ENCODE peak calls at places on chromosomes 2 and 18, in four cellular contexts. V is K562, M is HL-60, L is GM12878. S is an unnamed sample.
A peak's percentile ranks its signal among the peaks of the same experiment; 100 is the strongest.

GRCh38 chr2:147844691-147845607 is at the start of gene ACVR2A:
- DNase-seq in V (peak; percentile 23), M (no peak), L (peak; percentile 57), S (peak; percentile 19)

GRCh38 chr2:190469770-190470169 is 61.6 kb downstream of the MFSD6 start:
- DNase-seq in V (peak; percentile 35), M (peak; percentile 1), L (no peak), S (no peak)

GRCh38 chr2:100823665-100824438 is 3.9 kb downstream of the NPAS2 start:
- DNase-seq in V (no peak), M (no peak), L (no peak), S (no peak)

GRCh38 chr2:216108310-216108966 is 710 bp upstream of the XRCC5 start:
- DNase-seq in V (no peak), M (no peak), L (no peak), S (no peak)

GRCh38 chr2:31331156-31331555 is 83.4 kb downstream of the XDH start:
- DNase-seq in V (no peak), M (no peak), L (no peak), S (no peak)

GRCh38 chr2:239360421-239361310 is 40.2 kb downstream of the HDAC4 start:
- DNase-seq in V (peak; percentile 37), M (no peak), L (no peak), S (no peak)

GRCh38 chr2:157830696-157831570 is 45.2 kb downstream of the ACVR1 start:
- DNase-seq in V (no peak), M (no peak), L (no peak), S (no peak)

GRCh38 chr2:105754011-105754410 is 9.3 kb downstream of the NCK2 start:
- DNase-seq in V (no peak), M (no peak), L (no peak), S (no peak)

GRCh38 chr2:55961318-55961911 is 37.8 kb upstream of the EFEMP1 start:
- DNase-seq in V (peak; percentile 39), M (no peak), L (no peak), S (peak; percentile 2)

GRCh38 chr2:234494361-234495075 is 2.4 kb downstream of the ARL4C start:
- DNase-seq in V (no peak), M (no peak), L (no peak), S (no peak)

GRCh38 chr2:37283207-37283606 is 41.4 kb downstream of the PRKD3 start:
- DNase-seq in V (no peak), M (no peak), L (no peak), S (no peak)

GRCh38 chr18:76463358-76463757 is 31.7 kb downstream of the ZNF516 start:
- DNase-seq in V (no peak), M (no peak), L (no peak), S (no peak)

GRCh38 chr2:12804141-12804857 is 87.6 kb downstream of the TRIB2 start:
- DNase-seq in V (no peak), M (no peak), L (no peak), S (no peak)

GRCh38 chr2:174138161-174138560 is 110.2 kb downstream of the OLA1 start:
- DNase-seq in V (peak; percentile 41), M (no peak), L (no peak), S (no peak)

GRCh38 chr2:206328979-206329378 is 54.5 kb downstream of the ZDBF2 start:
- DNase-seq in V (no peak), M (no peak), L (no peak), S (no peak)

GRCh38 chr2:241908686-241909420 is 39.3 kb downstream of the RTP5 start:
- DNase-seq in V (no peak), M (no peak), L (no peak), S (no peak)

GRCh38 chr18:3148930-3149535 is 70.7 kb downstream of the MYOM1 start:
- DNase-seq in V (no peak), M (no peak), L (no peak), S (no peak)

GRCh38 chr2:39124770-39125075 is 3.9 kb upstream of the SOS1 start:
- DNase-seq in V (no peak), M (no peak), L (no peak), S (no peak)

GRCh38 chr2:41763091-41763490 is 284.7 kb upstream of the PKDCC start:
- DNase-seq in V (no peak), M (no peak), L (no peak), S (no peak)

GRCh38 chr18:35127201-35127600 is 86.0 kb downstream of the MAPRE2 start:
- DNase-seq in V (peak; percentile 35), M (no peak), L (no peak), S (no peak)

GRCh38 chr2:725464-725863 is 48.3 kb upstream of the TMEM18 start:
- DNase-seq in V (no peak), M (no peak), L (no peak), S (no peak)

GRCh38 chr2:240624011-240624949 is 1.0 kb upstream of the GPR35 start:
- DNase-seq in V (no peak), M (peak; percentile 78), L (no peak), S (no peak)

GRCh38 chr2:227509824-227510619 is 38.1 kb downstream of the AGFG1 start:
- DNase-seq in V (no peak), M (no peak), L (no peak), S (no peak)

GRCh38 chr2:61282104-61282590 is 120.2 kb downstream of the C2orf74 start:
- DNase-seq in V (no peak), M (no peak), L (no peak), S (no peak)

GRCh38 chr2:72988726-72989273 is 71.5 kb downstream of the EMX1 start:
- DNase-seq in V (no peak), M (no peak), L (no peak), S (no peak)

DNA sequence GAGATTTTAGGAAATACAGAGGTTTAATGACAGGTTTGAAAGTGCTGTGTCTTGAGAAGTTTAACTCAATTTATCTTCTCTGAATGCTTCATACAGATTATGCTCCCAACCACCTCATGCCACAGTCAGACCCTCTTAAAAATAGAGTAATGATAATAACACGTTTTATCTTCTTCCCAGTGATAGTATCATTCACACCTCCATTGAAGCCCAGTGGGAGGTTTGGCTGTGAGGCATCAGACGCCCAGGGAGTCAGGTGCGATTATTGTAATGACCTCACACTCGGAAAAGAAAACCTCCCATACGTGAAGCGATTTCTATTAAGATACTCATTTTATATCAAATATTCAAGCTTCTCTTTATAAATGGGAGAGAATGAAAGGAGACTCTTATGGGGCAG is 366.3 kb downstream of the SETBP1 start:
- DNase-seq in V (no peak), M (no peak), L (no peak), S (no peak)
- TF ChIP-seq SPI1 in V (no peak), M (no peak), L (no peak), S (no peak)

GRCh38 chr2:96734899-96735585 is 4.8 kb downstream of the LMAN2L start:
- DNase-seq in V (no peak), M (no peak), L (no peak), S (no peak)

GRCh38 chr2:96733931-96734330 is 5.9 kb downstream of the LMAN2L start:
- DNase-seq in V (no peak), M (no peak), L (no peak), S (no peak)

GRCh38 chr2:96727431-96727830 is 12.4 kb downstream of the LMAN2L start:
- DNase-seq in V (no peak), M (no peak), L (no peak), S (no peak)

GRCh38 chr2:96729748-96730147 is 10.1 kb downstream of the LMAN2L start:
- DNase-seq in V (no peak), M (no peak), L (no peak), S (no peak)

DNA sequence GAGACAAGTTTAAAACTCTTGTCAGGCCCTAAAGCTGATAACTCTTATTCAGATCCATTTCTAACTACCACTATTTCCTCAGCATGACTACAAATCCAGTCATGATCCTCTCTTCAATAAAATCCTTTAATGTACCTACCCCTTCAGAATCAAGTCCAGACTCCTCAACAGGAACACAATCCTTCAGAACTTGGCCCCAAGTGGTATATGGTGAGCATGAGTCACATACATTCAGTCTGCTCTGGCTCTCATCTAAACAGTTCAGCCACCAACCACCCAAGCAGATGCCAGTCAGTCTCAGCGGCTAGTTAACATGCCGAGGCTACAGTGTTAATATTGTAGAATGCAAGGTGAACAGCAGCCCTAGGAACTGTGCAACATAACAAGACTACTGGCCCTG is 9.7 kb downstream of the LMAN2L start:
- DNase-seq in V (no peak), M (no peak), L (no peak), S (no peak)
- TF ChIP-seq POLR2AphosphoS5 in V (no peak), M (no peak), L (no peak), S (no peak)

DNA sequence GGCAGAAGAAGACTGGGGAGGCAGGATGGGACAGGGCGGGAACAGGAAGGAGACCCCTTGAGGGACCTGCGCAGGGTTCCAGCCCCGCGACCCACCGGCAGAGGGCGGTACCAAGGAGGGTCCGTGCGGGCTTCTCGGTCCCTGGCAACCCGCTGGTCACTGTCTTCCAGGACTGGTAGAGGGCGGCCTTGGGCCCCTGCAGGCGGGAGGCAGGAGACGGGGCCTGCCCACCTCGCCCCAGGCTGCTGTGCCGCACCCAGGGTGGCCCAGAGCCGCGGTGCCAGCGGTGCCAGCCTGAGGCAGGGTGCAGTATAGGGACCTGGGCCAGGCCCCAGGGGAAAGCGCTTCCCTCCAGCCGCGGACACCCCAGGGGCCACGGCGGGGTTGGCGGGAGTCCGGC is 34.5 kb downstream of the NEURL3 start:
- DNase-seq in V (peak; percentile 50), M (no peak), L (no peak), S (peak; percentile 64)
- TF ChIP-seq SPI1 in V (no peak), M (no peak), L (no peak), S (no peak)

GRCh38 chr2:8623576-8623957 is 58.3 kb upstream of the ID2 start:
- DNase-seq in V (no peak), M (no peak), L (no peak), S (no peak)

GRCh38 chr2:8625399-8626283 is 56.2 kb upstream of the ID2 start:
- DNase-seq in V (no peak), M (no peak), L (no peak), S (no peak)

GRCh38 chr2:8623958-8624591 is 57.8 kb upstream of the ID2 start:
- DNase-seq in V (no peak), M (no peak), L (no peak), S (no peak)

GRCh38 chr2:8626572-8626971 is 55.3 kb upstream of the ID2 start:
- DNase-seq in V (peak; percentile 31), M (no peak), L (no peak), S (no peak)

GRCh38 chr2:8624855-8625398 is 56.9 kb upstream of the ID2 start:
- DNase-seq in V (no peak), M (no peak), L (no peak), S (no peak)
- TF ChIP-seq POLR2AphosphoS5 in V (no peak), M (no peak), L (no peak), S (no peak)

DNA sequence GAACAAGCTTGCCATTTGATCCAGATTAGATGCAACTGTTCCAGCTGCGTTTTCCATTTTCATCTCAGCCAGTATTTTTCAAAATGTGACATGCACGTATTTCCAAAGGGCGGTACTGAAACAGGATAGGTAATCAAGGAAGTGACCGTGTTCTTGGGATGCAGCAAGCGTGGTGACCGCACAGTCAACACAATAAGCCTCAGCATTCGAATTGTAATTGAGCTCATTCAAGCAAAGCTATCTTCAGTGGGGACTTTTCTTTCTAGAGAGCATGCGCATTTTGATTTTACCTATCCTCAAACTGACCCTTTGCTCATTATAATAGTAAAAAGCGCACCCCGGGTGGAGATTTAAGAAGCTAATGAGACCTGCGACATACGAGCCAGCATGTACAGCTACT is 3.4 kb upstream of the ALPP start:
- DNase-seq in V (no peak), M (no peak), L (no peak), S (no peak)
- TF ChIP-seq SPI1 in V (no peak), M (no peak), L (no peak), S (no peak)

S was measured in GM12891.